ENCODE peak calls at places on chromosome 2, in ten cellular contexts. One of them, this sample, is unnamed.

GRCh38 chr2:233059797-233060499 is at the start of gene INPP5D:
- DNase-seq in stimulated activated CD4-positive, alpha-beta T cell treated with anti-CD3 and anti-CD28 coated beads, Interleukin-12 subunit alpha, Interleukin-12 subunit beta, amount 100 ng/mL, for 48 hours: peak
- DNase-seq in sciatic nerve: peak
- DNase-seq in right atrium auricular region: peak
- DNase-seq in GM03348: no peak
- DNase-seq in ureter: peak
- DNase-seq in ELF-1: no peak
- DNase-seq in Calu3: no peak
- DNase-seq in tibial nerve: no peak
- DNase-seq in effector memory CD8-positive, alpha-beta T cell: peak
- DNase-seq in this sample: peak

GRCh38 chr2:26561918-26562810 is 79.0 kb downstream of the CIB4 start:
- DNase-seq in stimulated activated CD4-positive, alpha-beta T cell treated with anti-CD3 and anti-CD28 coated beads, Interleukin-12 subunit alpha, Interleukin-12 subunit beta, amount 100 ng/mL, for 48 hours: peak
- DNase-seq in sciatic nerve: peak
- DNase-seq in right atrium auricular region: no peak
- DNase-seq in GM03348: no peak
- DNase-seq in ureter: no peak
- DNase-seq in ELF-1: peak
- DNase-seq in Calu3: peak
- DNase-seq in tibial nerve: no peak
- DNase-seq in effector memory CD8-positive, alpha-beta T cell: no peak
- DNase-seq in this sample: peak

GRCh38 chr2:155141418-155141817 is 442.9 kb downstream of the KCNJ3 start:
- DNase-seq in stimulated activated CD4-positive, alpha-beta T cell treated with anti-CD3 and anti-CD28 coated beads, Interleukin-12 subunit alpha, Interleukin-12 subunit beta, amount 100 ng/mL, for 48 hours: no peak
- DNase-seq in sciatic nerve: no peak
- DNase-seq in right atrium auricular region: no peak
- DNase-seq in GM03348: no peak
- DNase-seq in ureter: no peak
- DNase-seq in ELF-1: no peak
- DNase-seq in Calu3: no peak
- DNase-seq in tibial nerve: no peak
- DNase-seq in effector memory CD8-positive, alpha-beta T cell: no peak
- DNase-seq in this sample: no peak

GRCh38 chr2:5845798-5846197 is 153.6 kb downstream of the SOX11 start:
- DNase-seq in stimulated activated CD4-positive, alpha-beta T cell treated with anti-CD3 and anti-CD28 coated beads, Interleukin-12 subunit alpha, Interleukin-12 subunit beta, amount 100 ng/mL, for 48 hours: no peak
- DNase-seq in sciatic nerve: no peak
- DNase-seq in right atrium auricular region: no peak
- DNase-seq in GM03348: no peak
- DNase-seq in ureter: no peak
- DNase-seq in ELF-1: no peak
- DNase-seq in Calu3: no peak
- DNase-seq in tibial nerve: no peak
- DNase-seq in effector memory CD8-positive, alpha-beta T cell: no peak
- DNase-seq in this sample: no peak

GRCh38 chr2:58204195-58204959 is 36.7 kb downstream of the FANCL start:
- DNase-seq in stimulated activated CD4-positive, alpha-beta T cell treated with anti-CD3 and anti-CD28 coated beads, Interleukin-12 subunit alpha, Interleukin-12 subunit beta, amount 100 ng/mL, for 48 hours: no peak
- DNase-seq in sciatic nerve: no peak
- DNase-seq in right atrium auricular region: no peak
- DNase-seq in GM03348: no peak
- DNase-seq in ureter: no peak
- DNase-seq in ELF-1: no peak
- DNase-seq in Calu3: no peak
- DNase-seq in tibial nerve: no peak
- DNase-seq in effector memory CD8-positive, alpha-beta T cell: no peak
- DNase-seq in this sample: no peak

GRCh38 chr2:65227035-65227470 is 578 bp upstream of the ACTR2 start:
- DNase-seq in stimulated activated CD4-positive, alpha-beta T cell treated with anti-CD3 and anti-CD28 coated beads, Interleukin-12 subunit alpha, Interleukin-12 subunit beta, amount 100 ng/mL, for 48 hours: no peak
- DNase-seq in sciatic nerve: no peak
- DNase-seq in right atrium auricular region: no peak
- DNase-seq in GM03348: no peak
- DNase-seq in ureter: peak
- DNase-seq in ELF-1: no peak
- DNase-seq in Calu3: no peak
- DNase-seq in tibial nerve: peak
- DNase-seq in effector memory CD8-positive, alpha-beta T cell: no peak
- DNase-seq in this sample: no peak

GRCh38 chr2:48183276-48183675 is 277.0 kb upstream of the FBXO11 start:
- DNase-seq in stimulated activated CD4-positive, alpha-beta T cell treated with anti-CD3 and anti-CD28 coated beads, Interleukin-12 subunit alpha, Interleukin-12 subunit beta, amount 100 ng/mL, for 48 hours: no peak
- DNase-seq in sciatic nerve: no peak
- DNase-seq in right atrium auricular region: no peak
- DNase-seq in GM03348: no peak
- DNase-seq in ureter: no peak
- DNase-seq in ELF-1: no peak
- DNase-seq in Calu3: no peak
- DNase-seq in tibial nerve: no peak
- DNase-seq in effector memory CD8-positive, alpha-beta T cell: no peak
- DNase-seq in this sample: no peak

GRCh38 chr2:157395811-157396210 is 48.1 kb downstream of the CYTIP start:
- DNase-seq in stimulated activated CD4-positive, alpha-beta T cell treated with anti-CD3 and anti-CD28 coated beads, Interleukin-12 subunit alpha, Interleukin-12 subunit beta, amount 100 ng/mL, for 48 hours: no peak
- DNase-seq in sciatic nerve: no peak
- DNase-seq in right atrium auricular region: no peak
- DNase-seq in GM03348: no peak
- DNase-seq in ureter: no peak
- DNase-seq in ELF-1: no peak
- DNase-seq in Calu3: no peak
- DNase-seq in tibial nerve: no peak
- DNase-seq in effector memory CD8-positive, alpha-beta T cell: no peak
- DNase-seq in this sample: no peak

GRCh38 chr2:152298754-152299153 is 36.2 kb upstream of the FMNL2 start:
- DNase-seq in stimulated activated CD4-positive, alpha-beta T cell treated with anti-CD3 and anti-CD28 coated beads, Interleukin-12 subunit alpha, Interleukin-12 subunit beta, amount 100 ng/mL, for 48 hours: no peak
- DNase-seq in sciatic nerve: no peak
- DNase-seq in right atrium auricular region: no peak
- DNase-seq in GM03348: no peak
- DNase-seq in ureter: no peak
- DNase-seq in ELF-1: no peak
- DNase-seq in Calu3: no peak
- DNase-seq in tibial nerve: no peak
- DNase-seq in effector memory CD8-positive, alpha-beta T cell: no peak
- DNase-seq in this sample: no peak

GRCh38 chr2:44535376-44535775 is 173.6 kb downstream of the CAMKMT start:
- DNase-seq in stimulated activated CD4-positive, alpha-beta T cell treated with anti-CD3 and anti-CD28 coated beads, Interleukin-12 subunit alpha, Interleukin-12 subunit beta, amount 100 ng/mL, for 48 hours: no peak
- DNase-seq in sciatic nerve: no peak
- DNase-seq in right atrium auricular region: no peak
- DNase-seq in GM03348: no peak
- DNase-seq in ureter: no peak
- DNase-seq in ELF-1: no peak
- DNase-seq in Calu3: no peak
- DNase-seq in tibial nerve: no peak
- DNase-seq in effector memory CD8-positive, alpha-beta T cell: no peak
- DNase-seq in this sample: no peak